ENCODE peak calls at places on chromosomes 3 and 15, in seven cellular contexts. One of them, this sample, is unnamed.

GRCh38 chr3:11248596-11248995 is 23.6 kb upstream of the ATG7 start:
- DNase-seq in mesendoderm: no peak
- DNase-seq in trophoblast cell: peak
- DNase-seq in IMR-90: peak
- DNase-seq in H1: no peak
- DNase-seq in neuronal stem cell: no peak
- DNase-seq in H9: no peak
- DNase-seq in this sample: peak

GRCh38 chr3:62803276-62803675 is 71.9 kb downstream of the CADPS start:
- DNase-seq in H1: no peak
- DNase-seq in trophoblast cell: no peak
- DNase-seq in mesendoderm: peak
- DNase-seq in neuronal stem cell: no peak
- DNase-seq in IMR-90: no peak
- DNase-seq in H9: no peak
- DNase-seq in this sample: no peak

GRCh38 chr3:12231481-12231880 is 57.4 kb upstream of the PPARG start:
- DNase-seq in mesendoderm: no peak
- DNase-seq in H9: no peak
- DNase-seq in H1: no peak
- DNase-seq in IMR-90: peak
- DNase-seq in neuronal stem cell: no peak
- DNase-seq in trophoblast cell: no peak
- DNase-seq in this sample: peak

GRCh38 chr15:36658905-36659304 is 79.5 kb downstream of the CDIN1 start:
- DNase-seq in H9: no peak
- DNase-seq in IMR-90: no peak
- DNase-seq in mesendoderm: no peak
- DNase-seq in neuronal stem cell: no peak
- DNase-seq in trophoblast cell: no peak
- DNase-seq in H1: no peak
- DNase-seq in this sample: no peak

GRCh38 chr3:27686642-27687041 is 35.5 kb downstream of the EOMES start:
- DNase-seq in neuronal stem cell: no peak
- DNase-seq in mesendoderm: no peak
- DNase-seq in trophoblast cell: peak
- DNase-seq in IMR-90: peak
- DNase-seq in H9: no peak
- DNase-seq in H1: no peak
- DNase-seq in this sample: no peak

GRCh38 chr15:31034152-31034551 is 42.7 kb upstream of the MTMR10 start:
- DNase-seq in mesendoderm: peak
- DNase-seq in trophoblast cell: peak
- DNase-seq in H9: no peak
- DNase-seq in IMR-90: peak
- DNase-seq in H1: no peak
- DNase-seq in neuronal stem cell: no peak
- DNase-seq in this sample: no peak

GRCh38 chr3:40097507-40098117 is 211.9 kb upstream of the EIF1B start:
- DNase-seq in trophoblast cell: no peak
- DNase-seq in H9: no peak
- DNase-seq in H1: no peak
- DNase-seq in mesendoderm: no peak
- DNase-seq in neuronal stem cell: no peak
- DNase-seq in IMR-90: no peak
- DNase-seq in this sample: no peak

GRCh38 chr15:63372018-63372705 is 9.5 kb downstream of the CA12 start:
- DNase-seq in H1: no peak
- DNase-seq in trophoblast cell: peak
- DNase-seq in neuronal stem cell: no peak
- DNase-seq in IMR-90: peak
- DNase-seq in H9: no peak
- DNase-seq in mesendoderm: no peak
- DNase-seq in this sample: peak

GRCh38 chr15:81334768-81335447 is 11.0 kb upstream of the STARD5 start:
- DNase-seq in IMR-90: no peak
- DNase-seq in H1: no peak
- DNase-seq in trophoblast cell: no peak
- DNase-seq in H9: no peak
- DNase-seq in neuronal stem cell: no peak
- DNase-seq in mesendoderm: no peak
- DNase-seq in this sample: no peak

GRCh38 chr3:32391643-32392529 is at the start of gene CMTM7:
- DNase-seq in mesendoderm: peak
- DNase-seq in trophoblast cell: peak
- DNase-seq in IMR-90: peak
- DNase-seq in H9: peak
- DNase-seq in neuronal stem cell: peak
- DNase-seq in H1: peak
- DNase-seq in this sample: peak

GRCh38 chr3:64163755-64164148 is 61.5 kb downstream of the PRICKLE2 start:
- DNase-seq in H9: no peak
- DNase-seq in neuronal stem cell: no peak
- DNase-seq in IMR-90: peak
- DNase-seq in mesendoderm: peak
- DNase-seq in trophoblast cell: peak
- DNase-seq in H1: no peak
- DNase-seq in this sample: peak

GRCh38 chr3:15263120-15263519 is 57.1 kb downstream of the CAPN7 start:
- DNase-seq in H1: no peak
- DNase-seq in neuronal stem cell: no peak
- DNase-seq in trophoblast cell: no peak
- DNase-seq in IMR-90: no peak
- DNase-seq in mesendoderm: no peak
- DNase-seq in H9: no peak
- DNase-seq in this sample: no peak

GRCh38 chr3:143090486-143090885 is 29.1 kb upstream of the CHST2 start:
- DNase-seq in H1: no peak
- DNase-seq in neuronal stem cell: no peak
- DNase-seq in mesendoderm: peak
- DNase-seq in IMR-90: no peak
- DNase-seq in trophoblast cell: no peak
- DNase-seq in H9: no peak
- DNase-seq in this sample: no peak

GRCh38 chr3:40505599-40506462 is at the start of gene ZNF620:
- DNase-seq in trophoblast cell: peak
- DNase-seq in H1: peak
- DNase-seq in mesendoderm: peak
- DNase-seq in IMR-90: peak
- DNase-seq in H9: peak
- DNase-seq in neuronal stem cell: peak
- DNase-seq in this sample: peak

GRCh38 chr15:61796056-61796455 is 264.2 kb downstream of the VPS13C start:
- DNase-seq in trophoblast cell: no peak
- DNase-seq in mesendoderm: no peak
- DNase-seq in neuronal stem cell: no peak
- DNase-seq in H1: no peak
- DNase-seq in H9: no peak
- DNase-seq in IMR-90: peak
- DNase-seq in this sample: no peak

GRCh38 chr15:69744421-69745162 is 292.0 kb downstream of the RPLP1 start:
- DNase-seq in mesendoderm: no peak
- DNase-seq in trophoblast cell: no peak
- DNase-seq in H1: no peak
- DNase-seq in IMR-90: no peak
- DNase-seq in H9: no peak
- DNase-seq in neuronal stem cell: no peak
- DNase-seq in this sample: no peak

GRCh38 chr3:98359993-98360675 is 6.5 kb downstream of the OR5K4 start:
- DNase-seq in mesendoderm: peak
- DNase-seq in IMR-90: no peak
- DNase-seq in H9: no peak
- DNase-seq in trophoblast cell: no peak
- DNase-seq in neuronal stem cell: no peak
- DNase-seq in H1: no peak
- DNase-seq in this sample: peak

GRCh38 chr15:52709172-52709979 is 30.2 kb upstream of the ATOSA start:
- DNase-seq in mesendoderm: peak
- DNase-seq in H9: peak
- DNase-seq in neuronal stem cell: no peak
- DNase-seq in IMR-90: no peak
- DNase-seq in H1: peak
- DNase-seq in trophoblast cell: peak
- DNase-seq in this sample: no peak

DNA sequence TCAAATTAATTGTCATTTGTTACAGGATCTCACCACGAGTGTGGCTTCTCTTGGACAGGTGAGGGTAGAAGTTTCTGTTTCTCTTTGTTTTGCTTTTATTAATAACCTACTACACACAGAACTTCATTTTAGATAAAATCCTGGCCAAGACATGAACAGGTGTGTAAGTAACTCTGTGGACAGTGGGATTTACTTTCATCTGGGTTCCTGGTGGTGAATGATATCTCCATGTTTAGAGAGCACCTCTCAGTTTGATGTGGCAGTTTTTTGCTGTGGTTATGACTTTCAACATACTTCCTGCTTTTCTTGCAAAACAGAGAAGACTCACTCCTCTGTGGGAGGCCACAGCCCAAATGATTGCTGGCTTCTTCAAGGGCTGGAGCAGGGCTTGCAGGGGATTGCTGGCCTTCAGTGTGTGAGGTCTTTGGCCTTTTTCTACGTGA is 71.1 kb upstream of the XCR1 start:
- DNase-seq in trophoblast cell: no peak
- DNase-seq in neuronal stem cell: no peak
- DNase-seq in H9: no peak
- DNase-seq in H1: no peak
- DNase-seq in IMR-90: peak
- DNase-seq in mesendoderm: no peak
- DNase-seq in this sample: peak
- H3K9ac ChIP-seq in trophoblast cell: no peak
- H3K9ac ChIP-seq in neuronal stem cell: no peak
- H3K9ac ChIP-seq in H9: no peak
- H3K9ac ChIP-seq in H1: no peak
- H3K9ac ChIP-seq in IMR-90: no peak
- H3K9ac ChIP-seq in mesendoderm: no peak
- H3K9ac ChIP-seq in this sample: peak

GRCh38 chr3:42887084-42887483 is 11.4 kb upstream of the CYP8B1 start:
- DNase-seq in H9: no peak
- DNase-seq in trophoblast cell: no peak
- DNase-seq in H1: no peak
- DNase-seq in IMR-90: no peak
- DNase-seq in neuronal stem cell: no peak
- DNase-seq in mesendoderm: peak
- DNase-seq in this sample: no peak

GRCh38 chr3:42892169-42892568 is 13.8 kb upstream of the ZNF662 start:
- DNase-seq in H1: no peak
- DNase-seq in trophoblast cell: no peak
- DNase-seq in IMR-90: peak
- DNase-seq in H9: no peak
- DNase-seq in mesendoderm: no peak
- DNase-seq in neuronal stem cell: no peak
- DNase-seq in this sample: no peak

GRCh38 chr3:42892807-42893206 is 13.1 kb upstream of the ZNF662 start:
- DNase-seq in mesendoderm: no peak
- DNase-seq in H9: no peak
- DNase-seq in H1: no peak
- DNase-seq in trophoblast cell: no peak
- DNase-seq in neuronal stem cell: no peak
- DNase-seq in IMR-90: no peak
- DNase-seq in this sample: no peak

GRCh38 chr3:42894693-42895092 is 11.2 kb upstream of the ZNF662 start:
- DNase-seq in mesendoderm: no peak
- DNase-seq in H9: no peak
- DNase-seq in IMR-90: no peak
- DNase-seq in trophoblast cell: no peak
- DNase-seq in neuronal stem cell: no peak
- DNase-seq in H1: no peak
- DNase-seq in this sample: no peak

GRCh38 chr3:42891042-42891441 is 14.9 kb upstream of the ZNF662 start:
- DNase-seq in H9: peak
- DNase-seq in H1: no peak
- DNase-seq in trophoblast cell: no peak
- DNase-seq in IMR-90: no peak
- DNase-seq in mesendoderm: peak
- DNase-seq in neuronal stem cell: no peak
- DNase-seq in this sample: no peak
- H3K23ac ChIP-seq in H9: no peak
- H3K23ac ChIP-seq in H1: no peak
- H3K23ac ChIP-seq in trophoblast cell: no peak
- H3K23ac ChIP-seq in IMR-90: no peak
- H3K23ac ChIP-seq in mesendoderm: no peak
- H3K23ac ChIP-seq in neuronal stem cell: no peak
- H3K23ac ChIP-seq in this sample: no peak

GRCh38 chr15:72787521-72787920 is 4.0 kb upstream of the ADPGK start:
- DNase-seq in neuronal stem cell: no peak
- DNase-seq in mesendoderm: no peak
- DNase-seq in H1: no peak
- DNase-seq in IMR-90: no peak
- DNase-seq in trophoblast cell: no peak
- DNase-seq in H9: no peak
- DNase-seq in this sample: no peak
- H3K9ac ChIP-seq in neuronal stem cell: no peak
- H3K9ac ChIP-seq in mesendoderm: no peak
- H3K9ac ChIP-seq in H1: no peak
- H3K9ac ChIP-seq in IMR-90: no peak
- H3K9ac ChIP-seq in trophoblast cell: no peak
- H3K9ac ChIP-seq in H9: no peak
- H3K9ac ChIP-seq in this sample: no peak

GRCh38 chr3:8879347-8879944 is 83.8 kb downstream of the RAD18 start:
- DNase-seq in mesendoderm: peak
- DNase-seq in IMR-90: no peak
- DNase-seq in H1: no peak
- DNase-seq in trophoblast cell: peak
- DNase-seq in neuronal stem cell: no peak
- DNase-seq in H9: no peak
- DNase-seq in this sample: no peak
- H3K23ac ChIP-seq in mesendoderm: no peak
- H3K23ac ChIP-seq in IMR-90: no peak
- H3K23ac ChIP-seq in H1: no peak
- H3K23ac ChIP-seq in trophoblast cell: no peak
- H3K23ac ChIP-seq in neuronal stem cell: no peak
- H3K23ac ChIP-seq in H9: no peak
- H3K23ac ChIP-seq in this sample: no peak

DNA sequence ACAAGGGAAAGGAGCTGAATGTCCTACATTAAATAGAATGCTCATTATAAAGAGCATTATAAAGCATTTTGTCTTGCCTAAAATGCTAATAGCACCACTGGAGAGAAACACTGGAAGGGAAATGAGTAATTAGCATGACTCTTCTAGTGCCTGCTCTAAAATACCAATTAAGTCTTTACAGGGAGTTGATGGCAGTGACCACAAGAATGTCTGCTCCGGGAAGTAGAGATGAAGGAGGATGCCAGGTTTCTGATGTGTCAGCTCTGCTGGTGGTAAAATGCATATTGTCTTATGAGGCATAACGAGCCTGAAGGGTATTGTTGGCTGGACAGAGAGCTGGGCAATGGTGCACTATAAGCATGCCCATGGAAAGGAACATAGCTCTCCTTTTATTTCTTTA is 49.5 kb downstream of the MYLK start:
- DNase-seq in trophoblast cell: peak
- DNase-seq in H9: no peak
- DNase-seq in mesendoderm: no peak
- DNase-seq in IMR-90: peak
- DNase-seq in H1: no peak
- DNase-seq in neuronal stem cell: no peak
- DNase-seq in this sample: peak
- H3K9ac ChIP-seq in trophoblast cell: no peak
- H3K9ac ChIP-seq in H9: no peak
- H3K9ac ChIP-seq in mesendoderm: no peak
- H3K9ac ChIP-seq in IMR-90: no peak
- H3K9ac ChIP-seq in H1: no peak
- H3K9ac ChIP-seq in neuronal stem cell: no peak
- H3K9ac ChIP-seq in this sample: no peak